ENCODE peak calls at places on chromosomes 4 and X, in four cellular contexts. P is mammary epithelial cell, H is fibroblast of lung, Z is PC-3. T is an unnamed sample.

GRCh38 chr4:26238426-26238781 is 82.4 kb upstream of the RBPJ start:
- DNase-seq in P (no peak), H (no peak), Z (peak), T (no peak)

GRCh38 chr4:139764192-139764591 is 98.6 kb downstream of the MGST2 start:
- DNase-seq in P (no peak), H (no peak), Z (no peak), T (no peak)

GRCh38 chrX:1355800-1356148 is 19.2 kb downstream of the IL3RA start:
- DNase-seq in P (no peak), H (no peak), Z (no peak), T (no peak)

GRCh38 chr4:87506974-87507701 is 22.0 kb downstream of the SPARCL1 start:
- DNase-seq in P (peak), H (peak), Z (no peak), T (peak)

GRCh38 chrX:76918033-76918432 is 490.5 kb downstream of the MAGEE1 start:
- DNase-seq in P (no peak), H (no peak), Z (no peak), T (no peak)

GRCh38 chrX:103656623-103657022 is 27.8 kb downstream of the TCEAL1 start:
- DNase-seq in P (peak), H (peak), Z (peak), T (peak)

GRCh38 chrX:152819271-152819670 is 11.3 kb downstream of the CETN2 start:
- DNase-seq in P (no peak), H (peak), Z (peak), T (peak)

GRCh38 chr4:6549890-6550620 is 24.9 kb upstream of the MAN2B2 start:
- DNase-seq in P (no peak), H (no peak), Z (no peak), T (no peak)

GRCh38 chr4:5660185-5660584 is 48.2 kb downstream of the EVC2 start:
- DNase-seq in P (peak), H (no peak), Z (peak), T (peak)

GRCh38 chrX:150361777-150362351 is 1.3 kb upstream of the MAMLD1 start:
- DNase-seq in P (peak), H (no peak), Z (peak), T (peak)

GRCh38 chr4:105836537-105836936 is 58.7 kb upstream of the NPNT start:
- DNase-seq in P (no peak), H (no peak), Z (no peak), T (no peak)

GRCh38 chrX:72621619-72622485 is 49.2 kb upstream of the HDAC8 start:
- DNase-seq in P (peak), H (peak), Z (peak), T (peak)

GRCh38 chr4:183798249-183798920 is 106.7 kb upstream of the STOX2 start:
- DNase-seq in P (peak), H (no peak), Z (no peak), T (no peak)
- TF ChIP-seq EZH2 in P (no peak), H (peak), Z (no peak), T (no peak)

GRCh38 chr4:163195247-163195765 is 28.6 kb upstream of the NAF1 start:
- DNase-seq in P (no peak), H (no peak), Z (no peak), T (no peak)
- TF ChIP-seq EZH2 in P (no peak), H (no peak), Z (no peak), T (no peak)

GRCh38 chr4:54228064-54228527 is 997 bp upstream of the PDGFRA start:
- DNase-seq in P (peak), H (peak), Z (peak), T (peak)

GRCh38 chr4:54225671-54226398 is 3.3 kb upstream of the PDGFRA start:
- DNase-seq in P (no peak), H (peak), Z (peak), T (peak)

GRCh38 chr4:54227261-54228063 is 1.6 kb upstream of the PDGFRA start:
- DNase-seq in P (peak), H (peak), Z (peak), T (peak)

GRCh38 chr4:54224960-54225670 is 4.0 kb upstream of the PDGFRA start:
- DNase-seq in P (no peak), H (no peak), Z (no peak), T (no peak)

GRCh38 chr4:54226399-54227260 is 2.5 kb upstream of the PDGFRA start:
- DNase-seq in P (no peak), H (peak), Z (no peak), T (peak)
- TF ChIP-seq EZH2 in P (no peak), H (no peak), Z (no peak), T (no peak)

DNA sequence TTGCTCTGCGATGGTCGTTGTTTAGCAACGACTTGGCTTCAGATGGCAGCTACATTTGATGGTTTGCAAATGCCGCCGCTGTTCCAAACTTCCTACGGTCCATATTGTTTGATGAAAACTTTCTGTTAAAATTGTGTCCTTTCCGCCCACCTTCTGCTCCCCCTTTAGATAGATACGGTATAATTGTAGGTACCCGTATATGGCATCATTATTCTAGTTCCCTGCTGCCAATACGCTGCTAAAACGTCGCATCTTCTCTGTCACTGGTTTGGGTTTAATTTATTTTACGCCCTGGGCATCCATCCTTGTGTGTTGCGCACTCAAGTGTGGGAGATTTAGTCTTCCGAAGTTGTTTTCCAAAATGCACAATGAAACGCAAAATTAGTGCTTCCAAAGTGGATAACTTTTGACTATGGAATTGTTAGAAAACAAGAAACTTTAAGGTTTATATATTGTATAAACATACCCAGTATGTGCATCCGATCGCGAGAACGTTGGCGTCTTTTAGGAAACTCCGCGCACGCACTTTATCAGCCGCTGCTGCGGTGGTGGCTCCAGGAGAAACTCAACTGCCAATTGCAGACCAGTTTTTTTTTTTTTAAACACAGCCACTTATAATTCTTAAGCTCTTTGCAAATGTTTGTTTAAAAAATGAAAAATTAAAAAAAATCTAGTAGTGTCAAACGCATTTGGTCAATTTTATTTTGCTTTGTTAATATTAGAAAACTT is 1.7 kb downstream of the ATOH1 start:
- DNase-seq in P (no peak), H (no peak), Z (no peak), T (no peak)
- TF ChIP-seq EZH2 in P (no peak), H (peak), Z (no peak), T (no peak)

DNA sequence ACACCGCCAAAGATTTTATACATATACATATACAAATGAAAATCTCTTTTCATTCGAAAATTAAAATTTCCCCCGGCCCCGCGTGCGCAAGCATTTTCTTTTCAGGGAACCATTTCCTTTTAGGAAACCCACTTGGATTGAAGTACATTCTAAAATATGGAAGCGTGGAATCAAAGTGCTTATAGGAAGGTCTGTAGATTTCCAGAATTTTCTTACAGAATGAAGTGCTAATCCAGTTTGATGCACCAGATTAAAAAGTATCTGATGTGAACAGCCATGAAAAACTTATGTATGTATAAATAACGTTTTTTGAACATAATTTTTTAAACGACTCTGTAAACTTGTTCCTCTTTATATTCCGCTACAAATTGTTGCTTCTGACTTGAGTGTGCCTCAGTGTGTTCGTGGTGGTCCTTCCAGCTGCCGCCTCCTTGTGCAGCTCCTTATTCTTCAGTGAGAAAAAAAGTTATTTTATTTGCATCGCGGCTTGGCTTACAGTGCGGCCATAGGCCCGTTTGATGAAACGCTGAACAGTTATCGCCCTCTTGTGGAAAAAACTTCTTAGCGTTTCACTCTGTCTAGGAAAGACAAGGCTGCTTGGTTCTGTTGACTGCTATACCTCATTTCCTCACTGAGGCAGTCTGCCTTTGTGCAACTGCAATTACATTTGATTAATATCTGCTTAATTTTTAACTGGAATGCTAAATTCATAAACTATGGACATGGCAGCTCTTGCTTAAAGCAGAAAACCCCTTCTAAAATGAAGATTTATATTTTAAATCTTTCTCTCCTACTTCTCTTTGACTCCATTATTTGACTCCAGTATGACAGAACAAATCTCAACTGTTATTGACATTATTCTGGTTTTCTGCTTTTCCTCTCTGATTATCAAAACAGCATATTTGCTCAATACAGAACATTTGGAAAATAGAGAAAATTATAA is 4.7 kb upstream of the NKX6-1 start:
- DNase-seq in P (peak), H (peak), Z (peak), T (peak)
- TF ChIP-seq EZH2 in P (peak), H (no peak), Z (no peak), T (peak)

DNA sequence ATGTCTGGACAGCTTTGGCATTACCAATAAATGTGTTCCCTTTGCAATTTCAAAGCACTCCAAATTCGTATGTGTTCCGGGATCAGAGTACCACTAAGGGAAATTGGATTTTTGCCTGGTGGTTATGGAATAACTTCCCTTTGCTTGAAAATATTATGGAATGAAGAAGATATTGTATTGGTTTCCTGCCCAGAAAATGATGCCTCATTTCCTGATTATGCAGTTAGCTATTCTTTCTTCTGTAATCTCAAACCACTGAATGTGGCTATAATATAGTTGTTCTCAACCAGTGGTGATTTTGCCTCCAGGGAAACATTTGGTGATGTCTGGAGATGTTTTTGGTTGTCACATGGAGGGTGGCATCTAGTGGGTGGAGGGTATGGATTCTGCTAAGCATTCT is 142.9 kb downstream of the PCDH7 start:
- DNase-seq in P (peak), H (peak), Z (peak), T (peak)
- TF ChIP-seq EZH2 in P (no peak), H (no peak), Z (no peak), T (no peak)